ENCODE peak calls at places on chromosomes 11 and 22, in eight cellular contexts. One of them, this sample, is unnamed.

GRCh38 chr11:77091146-77091940 is 11.3 kb upstream of the OMP start:
- DNase-seq in activated naive CD4-positive, alpha-beta T cell treated with anti-CD3 and anti-CD28 coated beads for 36 hours: peak; percentile 89
- DNase-seq in renal cortical epithelial cell: peak; percentile 58
- DNase-seq in CD8-positive, alpha-beta T cell: peak; percentile 84
- DNase-seq in stimulated activated CD8-positive, alpha-beta memory T cell treated with anti-CD3 and anti-CD28 coated beads, Interleukin-4, amount 100 ng/mL, for 24 hours: peak; percentile 73
- DNase-seq in activated CD4-positive, alpha-beta T cell treated with anti-CD3 and anti-CD28 coated beads, Interleukin-2, amount 50 U/mL, for 48 hours: peak; percentile 86
- DNase-seq in NCI-H524: peak; percentile 67
- DNase-seq in iPS DF 19.7: no peak
- DNase-seq in this sample: peak; percentile 55

GRCh38 chr11:115054541-115055538 is 376.5 kb downstream of the NXPE2 start:
- DNase-seq in activated naive CD4-positive, alpha-beta T cell treated with anti-CD3 and anti-CD28 coated beads for 36 hours: no peak
- DNase-seq in renal cortical epithelial cell: peak; percentile 23
- DNase-seq in CD8-positive, alpha-beta T cell: no peak
- DNase-seq in stimulated activated CD8-positive, alpha-beta memory T cell treated with anti-CD3 and anti-CD28 coated beads, Interleukin-4, amount 100 ng/mL, for 24 hours: no peak
- DNase-seq in activated CD4-positive, alpha-beta T cell treated with anti-CD3 and anti-CD28 coated beads, Interleukin-2, amount 50 U/mL, for 48 hours: no peak
- DNase-seq in NCI-H524: no peak
- DNase-seq in iPS DF 19.7: no peak
- DNase-seq in this sample: no peak

GRCh38 chr11:86497310-86497709 is 122.6 kb downstream of the CCDC81 start:
- DNase-seq in activated naive CD4-positive, alpha-beta T cell treated with anti-CD3 and anti-CD28 coated beads for 36 hours: no peak
- DNase-seq in renal cortical epithelial cell: peak; percentile 85
- DNase-seq in CD8-positive, alpha-beta T cell: no peak
- DNase-seq in stimulated activated CD8-positive, alpha-beta memory T cell treated with anti-CD3 and anti-CD28 coated beads, Interleukin-4, amount 100 ng/mL, for 24 hours: no peak
- DNase-seq in activated CD4-positive, alpha-beta T cell treated with anti-CD3 and anti-CD28 coated beads, Interleukin-2, amount 50 U/mL, for 48 hours: no peak
- DNase-seq in NCI-H524: no peak
- DNase-seq in iPS DF 19.7: no peak
- DNase-seq in this sample: no peak

GRCh38 chr11:12478743-12479142 is 101.4 kb downstream of the PARVA start:
- DNase-seq in activated naive CD4-positive, alpha-beta T cell treated with anti-CD3 and anti-CD28 coated beads for 36 hours: no peak
- DNase-seq in renal cortical epithelial cell: peak; percentile 43
- DNase-seq in CD8-positive, alpha-beta T cell: no peak
- DNase-seq in stimulated activated CD8-positive, alpha-beta memory T cell treated with anti-CD3 and anti-CD28 coated beads, Interleukin-4, amount 100 ng/mL, for 24 hours: no peak
- DNase-seq in activated CD4-positive, alpha-beta T cell treated with anti-CD3 and anti-CD28 coated beads, Interleukin-2, amount 50 U/mL, for 48 hours: no peak
- DNase-seq in NCI-H524: no peak
- DNase-seq in iPS DF 19.7: no peak
- DNase-seq in this sample: no peak

GRCh38 chr11:2266586-2267305 is 3.6 kb downstream of the ASCL2 start:
- DNase-seq in activated naive CD4-positive, alpha-beta T cell treated with anti-CD3 and anti-CD28 coated beads for 36 hours: no peak
- DNase-seq in renal cortical epithelial cell: no peak
- DNase-seq in CD8-positive, alpha-beta T cell: peak; percentile 8
- DNase-seq in stimulated activated CD8-positive, alpha-beta memory T cell treated with anti-CD3 and anti-CD28 coated beads, Interleukin-4, amount 100 ng/mL, for 24 hours: no peak
- DNase-seq in activated CD4-positive, alpha-beta T cell treated with anti-CD3 and anti-CD28 coated beads, Interleukin-2, amount 50 U/mL, for 48 hours: no peak
- DNase-seq in NCI-H524: no peak
- DNase-seq in iPS DF 19.7: no peak
- DNase-seq in this sample: no peak

GRCh38 chr22:18968011-18968749 is 32.1 kb upstream of the PRODH start:
- DNase-seq in activated naive CD4-positive, alpha-beta T cell treated with anti-CD3 and anti-CD28 coated beads for 36 hours: peak; percentile 32
- DNase-seq in renal cortical epithelial cell: peak; percentile 2
- DNase-seq in CD8-positive, alpha-beta T cell: no peak
- DNase-seq in stimulated activated CD8-positive, alpha-beta memory T cell treated with anti-CD3 and anti-CD28 coated beads, Interleukin-4, amount 100 ng/mL, for 24 hours: no peak
- DNase-seq in activated CD4-positive, alpha-beta T cell treated with anti-CD3 and anti-CD28 coated beads, Interleukin-2, amount 50 U/mL, for 48 hours: peak; percentile 20
- DNase-seq in NCI-H524: no peak
- DNase-seq in iPS DF 19.7: no peak
- DNase-seq in this sample: no peak

GRCh38 chr11:1750481-1750839 is at the start of gene IFITM10:
- DNase-seq in activated naive CD4-positive, alpha-beta T cell treated with anti-CD3 and anti-CD28 coated beads for 36 hours: no peak
- DNase-seq in renal cortical epithelial cell: no peak
- DNase-seq in CD8-positive, alpha-beta T cell: no peak
- DNase-seq in stimulated activated CD8-positive, alpha-beta memory T cell treated with anti-CD3 and anti-CD28 coated beads, Interleukin-4, amount 100 ng/mL, for 24 hours: no peak
- DNase-seq in activated CD4-positive, alpha-beta T cell treated with anti-CD3 and anti-CD28 coated beads, Interleukin-2, amount 50 U/mL, for 48 hours: no peak
- DNase-seq in NCI-H524: no peak
- DNase-seq in iPS DF 19.7: no peak
- DNase-seq in this sample: no peak

GRCh38 chr22:28801845-28802594 is 1.7 kb upstream of the XBP1 start:
- DNase-seq in activated naive CD4-positive, alpha-beta T cell treated with anti-CD3 and anti-CD28 coated beads for 36 hours: no peak
- DNase-seq in renal cortical epithelial cell: peak; percentile 45
- DNase-seq in CD8-positive, alpha-beta T cell: no peak
- DNase-seq in stimulated activated CD8-positive, alpha-beta memory T cell treated with anti-CD3 and anti-CD28 coated beads, Interleukin-4, amount 100 ng/mL, for 24 hours: no peak
- DNase-seq in activated CD4-positive, alpha-beta T cell treated with anti-CD3 and anti-CD28 coated beads, Interleukin-2, amount 50 U/mL, for 48 hours: no peak
- DNase-seq in NCI-H524: no peak
- DNase-seq in iPS DF 19.7: no peak
- DNase-seq in this sample: no peak

GRCh38 chr22:37784829-37785495 is 22.8 kb upstream of the GCAT start:
- DNase-seq in activated naive CD4-positive, alpha-beta T cell treated with anti-CD3 and anti-CD28 coated beads for 36 hours: no peak
- DNase-seq in renal cortical epithelial cell: no peak
- DNase-seq in CD8-positive, alpha-beta T cell: no peak
- DNase-seq in stimulated activated CD8-positive, alpha-beta memory T cell treated with anti-CD3 and anti-CD28 coated beads, Interleukin-4, amount 100 ng/mL, for 24 hours: no peak
- DNase-seq in activated CD4-positive, alpha-beta T cell treated with anti-CD3 and anti-CD28 coated beads, Interleukin-2, amount 50 U/mL, for 48 hours: no peak
- DNase-seq in NCI-H524: peak; percentile 35
- DNase-seq in iPS DF 19.7: no peak
- DNase-seq in this sample: peak; percentile 78

GRCh38 chr11:107844041-107844440 is 14.5 kb downstream of the SLC35F2 start:
- DNase-seq in activated naive CD4-positive, alpha-beta T cell treated with anti-CD3 and anti-CD28 coated beads for 36 hours: no peak
- DNase-seq in renal cortical epithelial cell: peak; percentile 82
- DNase-seq in CD8-positive, alpha-beta T cell: no peak
- DNase-seq in stimulated activated CD8-positive, alpha-beta memory T cell treated with anti-CD3 and anti-CD28 coated beads, Interleukin-4, amount 100 ng/mL, for 24 hours: no peak
- DNase-seq in activated CD4-positive, alpha-beta T cell treated with anti-CD3 and anti-CD28 coated beads, Interleukin-2, amount 50 U/mL, for 48 hours: no peak
- DNase-seq in NCI-H524: no peak
- DNase-seq in iPS DF 19.7: no peak
- DNase-seq in this sample: no peak

GRCh38 chr11:34525098-34525497 is 11.5 kb upstream of the ELF5 start:
- DNase-seq in activated naive CD4-positive, alpha-beta T cell treated with anti-CD3 and anti-CD28 coated beads for 36 hours: no peak
- DNase-seq in renal cortical epithelial cell: no peak
- DNase-seq in CD8-positive, alpha-beta T cell: no peak
- DNase-seq in stimulated activated CD8-positive, alpha-beta memory T cell treated with anti-CD3 and anti-CD28 coated beads, Interleukin-4, amount 100 ng/mL, for 24 hours: no peak
- DNase-seq in activated CD4-positive, alpha-beta T cell treated with anti-CD3 and anti-CD28 coated beads, Interleukin-2, amount 50 U/mL, for 48 hours: no peak
- DNase-seq in NCI-H524: no peak
- DNase-seq in iPS DF 19.7: no peak
- DNase-seq in this sample: no peak

GRCh38 chr11:450809-451451 is 851 bp downstream of the PTDSS2 start:
- DNase-seq in activated naive CD4-positive, alpha-beta T cell treated with anti-CD3 and anti-CD28 coated beads for 36 hours: peak; percentile 82
- DNase-seq in renal cortical epithelial cell: peak; percentile 60
- DNase-seq in CD8-positive, alpha-beta T cell: peak; percentile 79
- DNase-seq in stimulated activated CD8-positive, alpha-beta memory T cell treated with anti-CD3 and anti-CD28 coated beads, Interleukin-4, amount 100 ng/mL, for 24 hours: peak; percentile 57
- DNase-seq in activated CD4-positive, alpha-beta T cell treated with anti-CD3 and anti-CD28 coated beads, Interleukin-2, amount 50 U/mL, for 48 hours: peak; percentile 72
- DNase-seq in NCI-H524: peak; percentile 63
- DNase-seq in iPS DF 19.7: no peak
- DNase-seq in this sample: peak; percentile 46

GRCh38 chr11:65912840-65913239 is 6.0 kb downstream of the C11orf68 start:
- DNase-seq in activated naive CD4-positive, alpha-beta T cell treated with anti-CD3 and anti-CD28 coated beads for 36 hours: no peak
- DNase-seq in renal cortical epithelial cell: peak; percentile 59
- DNase-seq in CD8-positive, alpha-beta T cell: no peak
- DNase-seq in stimulated activated CD8-positive, alpha-beta memory T cell treated with anti-CD3 and anti-CD28 coated beads, Interleukin-4, amount 100 ng/mL, for 24 hours: no peak
- DNase-seq in activated CD4-positive, alpha-beta T cell treated with anti-CD3 and anti-CD28 coated beads, Interleukin-2, amount 50 U/mL, for 48 hours: no peak
- DNase-seq in NCI-H524: no peak
- DNase-seq in iPS DF 19.7: no peak
- DNase-seq in this sample: no peak

GRCh38 chr11:125313271-125314222 is 149.0 kb downstream of the PKNOX2 start:
- DNase-seq in activated naive CD4-positive, alpha-beta T cell treated with anti-CD3 and anti-CD28 coated beads for 36 hours: no peak
- DNase-seq in renal cortical epithelial cell: no peak
- DNase-seq in CD8-positive, alpha-beta T cell: no peak
- DNase-seq in stimulated activated CD8-positive, alpha-beta memory T cell treated with anti-CD3 and anti-CD28 coated beads, Interleukin-4, amount 100 ng/mL, for 24 hours: no peak
- DNase-seq in activated CD4-positive, alpha-beta T cell treated with anti-CD3 and anti-CD28 coated beads, Interleukin-2, amount 50 U/mL, for 48 hours: no peak
- DNase-seq in NCI-H524: no peak
- DNase-seq in iPS DF 19.7: no peak
- DNase-seq in this sample: no peak

GRCh38 chr22:37267128-37267587 is 15.2 kb upstream of the CYTH4 start:
- DNase-seq in activated naive CD4-positive, alpha-beta T cell treated with anti-CD3 and anti-CD28 coated beads for 36 hours: peak; percentile 77
- DNase-seq in renal cortical epithelial cell: no peak
- DNase-seq in CD8-positive, alpha-beta T cell: peak; percentile 75
- DNase-seq in stimulated activated CD8-positive, alpha-beta memory T cell treated with anti-CD3 and anti-CD28 coated beads, Interleukin-4, amount 100 ng/mL, for 24 hours: peak; percentile 60
- DNase-seq in activated CD4-positive, alpha-beta T cell treated with anti-CD3 and anti-CD28 coated beads, Interleukin-2, amount 50 U/mL, for 48 hours: peak; percentile 77
- DNase-seq in NCI-H524: peak; percentile 52
- DNase-seq in iPS DF 19.7: no peak
- DNase-seq in this sample: no peak

GRCh38 chr22:37197451-37198289 is 9.6 kb upstream of the C1QTNF6 start:
- DNase-seq in activated naive CD4-positive, alpha-beta T cell treated with anti-CD3 and anti-CD28 coated beads for 36 hours: no peak
- DNase-seq in renal cortical epithelial cell: peak; percentile 94
- DNase-seq in CD8-positive, alpha-beta T cell: no peak
- DNase-seq in stimulated activated CD8-positive, alpha-beta memory T cell treated with anti-CD3 and anti-CD28 coated beads, Interleukin-4, amount 100 ng/mL, for 24 hours: no peak
- DNase-seq in activated CD4-positive, alpha-beta T cell treated with anti-CD3 and anti-CD28 coated beads, Interleukin-2, amount 50 U/mL, for 48 hours: no peak
- DNase-seq in NCI-H524: no peak
- DNase-seq in iPS DF 19.7: no peak
- DNase-seq in this sample: no peak

GRCh38 chr22:42902875-42903510 is 45.9 kb upstream of the ARFGAP3 start:
- DNase-seq in activated naive CD4-positive, alpha-beta T cell treated with anti-CD3 and anti-CD28 coated beads for 36 hours: peak; percentile 17
- DNase-seq in renal cortical epithelial cell: no peak
- DNase-seq in CD8-positive, alpha-beta T cell: no peak
- DNase-seq in stimulated activated CD8-positive, alpha-beta memory T cell treated with anti-CD3 and anti-CD28 coated beads, Interleukin-4, amount 100 ng/mL, for 24 hours: no peak
- DNase-seq in activated CD4-positive, alpha-beta T cell treated with anti-CD3 and anti-CD28 coated beads, Interleukin-2, amount 50 U/mL, for 48 hours: no peak
- DNase-seq in NCI-H524: peak; percentile 44
- DNase-seq in iPS DF 19.7: no peak
- DNase-seq in this sample: peak; percentile 74

GRCh38 chr11:33040127-33040861 is 922 bp downstream of the TCP11L1 start:
- DNase-seq in activated naive CD4-positive, alpha-beta T cell treated with anti-CD3 and anti-CD28 coated beads for 36 hours: peak; percentile 70
- DNase-seq in renal cortical epithelial cell: no peak
- DNase-seq in CD8-positive, alpha-beta T cell: no peak
- DNase-seq in stimulated activated CD8-positive, alpha-beta memory T cell treated with anti-CD3 and anti-CD28 coated beads, Interleukin-4, amount 100 ng/mL, for 24 hours: no peak
- DNase-seq in activated CD4-positive, alpha-beta T cell treated with anti-CD3 and anti-CD28 coated beads, Interleukin-2, amount 50 U/mL, for 48 hours: peak; percentile 58
- DNase-seq in NCI-H524: peak; percentile 23
- DNase-seq in iPS DF 19.7: no peak
- DNase-seq in this sample: peak; percentile 74

GRCh38 chr22:26134654-26135330 is 34.5 kb upstream of the SEZ6L start:
- DNase-seq in activated naive CD4-positive, alpha-beta T cell treated with anti-CD3 and anti-CD28 coated beads for 36 hours: peak; percentile 29
- DNase-seq in renal cortical epithelial cell: no peak
- DNase-seq in CD8-positive, alpha-beta T cell: no peak
- DNase-seq in stimulated activated CD8-positive, alpha-beta memory T cell treated with anti-CD3 and anti-CD28 coated beads, Interleukin-4, amount 100 ng/mL, for 24 hours: no peak
- DNase-seq in activated CD4-positive, alpha-beta T cell treated with anti-CD3 and anti-CD28 coated beads, Interleukin-2, amount 50 U/mL, for 48 hours: peak; percentile 6
- DNase-seq in NCI-H524: peak; percentile 36
- DNase-seq in iPS DF 19.7: no peak
- DNase-seq in this sample: no peak

GRCh38 chr11:69138265-69138664 is 17.5 kb upstream of the SMIM38 start:
- DNase-seq in activated naive CD4-positive, alpha-beta T cell treated with anti-CD3 and anti-CD28 coated beads for 36 hours: no peak
- DNase-seq in renal cortical epithelial cell: peak; percentile 45
- DNase-seq in CD8-positive, alpha-beta T cell: no peak
- DNase-seq in stimulated activated CD8-positive, alpha-beta memory T cell treated with anti-CD3 and anti-CD28 coated beads, Interleukin-4, amount 100 ng/mL, for 24 hours: no peak
- DNase-seq in activated CD4-positive, alpha-beta T cell treated with anti-CD3 and anti-CD28 coated beads, Interleukin-2, amount 50 U/mL, for 48 hours: no peak
- DNase-seq in NCI-H524: no peak
- DNase-seq in iPS DF 19.7: no peak
- DNase-seq in this sample: no peak

GRCh38 chr22:50072714-50073538 is 12.3 kb downstream of the MLC1 start:
- DNase-seq in activated naive CD4-positive, alpha-beta T cell treated with anti-CD3 and anti-CD28 coated beads for 36 hours: no peak
- DNase-seq in renal cortical epithelial cell: no peak
- DNase-seq in CD8-positive, alpha-beta T cell: no peak
- DNase-seq in stimulated activated CD8-positive, alpha-beta memory T cell treated with anti-CD3 and anti-CD28 coated beads, Interleukin-4, amount 100 ng/mL, for 24 hours: no peak
- DNase-seq in activated CD4-positive, alpha-beta T cell treated with anti-CD3 and anti-CD28 coated beads, Interleukin-2, amount 50 U/mL, for 48 hours: no peak
- DNase-seq in NCI-H524: no peak
- DNase-seq in iPS DF 19.7: no peak
- DNase-seq in this sample: no peak

GRCh38 chr22:23094260-23094659 is 23.9 kb downstream of the GNAZ start:
- DNase-seq in activated naive CD4-positive, alpha-beta T cell treated with anti-CD3 and anti-CD28 coated beads for 36 hours: no peak
- DNase-seq in renal cortical epithelial cell: no peak
- DNase-seq in CD8-positive, alpha-beta T cell: no peak
- DNase-seq in stimulated activated CD8-positive, alpha-beta memory T cell treated with anti-CD3 and anti-CD28 coated beads, Interleukin-4, amount 100 ng/mL, for 24 hours: no peak
- DNase-seq in activated CD4-positive, alpha-beta T cell treated with anti-CD3 and anti-CD28 coated beads, Interleukin-2, amount 50 U/mL, for 48 hours: no peak
- DNase-seq in NCI-H524: peak; percentile 47
- DNase-seq in iPS DF 19.7: no peak
- DNase-seq in this sample: peak; percentile 29

GRCh38 chr22:31630331-31631329 is 31.4 kb downstream of the PISD start:
- DNase-seq in activated naive CD4-positive, alpha-beta T cell treated with anti-CD3 and anti-CD28 coated beads for 36 hours: peak; percentile 91
- DNase-seq in renal cortical epithelial cell: peak; percentile 50
- DNase-seq in CD8-positive, alpha-beta T cell: peak; percentile 85
- DNase-seq in stimulated activated CD8-positive, alpha-beta memory T cell treated with anti-CD3 and anti-CD28 coated beads, Interleukin-4, amount 100 ng/mL, for 24 hours: peak; percentile 79
- DNase-seq in activated CD4-positive, alpha-beta T cell treated with anti-CD3 and anti-CD28 coated beads, Interleukin-2, amount 50 U/mL, for 48 hours: peak; percentile 86
- DNase-seq in NCI-H524: peak; percentile 79
- DNase-seq in iPS DF 19.7: no peak
- DNase-seq in this sample: peak; percentile 84

GRCh38 chr11:71449596-71449995 is 1.4 kb upstream of the DHCR7 start:
- DNase-seq in activated naive CD4-positive, alpha-beta T cell treated with anti-CD3 and anti-CD28 coated beads for 36 hours: no peak
- DNase-seq in renal cortical epithelial cell: no peak
- DNase-seq in CD8-positive, alpha-beta T cell: no peak
- DNase-seq in stimulated activated CD8-positive, alpha-beta memory T cell treated with anti-CD3 and anti-CD28 coated beads, Interleukin-4, amount 100 ng/mL, for 24 hours: no peak
- DNase-seq in activated CD4-positive, alpha-beta T cell treated with anti-CD3 and anti-CD28 coated beads, Interleukin-2, amount 50 U/mL, for 48 hours: no peak
- DNase-seq in NCI-H524: no peak
- DNase-seq in iPS DF 19.7: no peak
- DNase-seq in this sample: no peak

GRCh38 chr11:60370811-60371297 is 7.5 kb upstream of the MS4A7 start:
- DNase-seq in activated naive CD4-positive, alpha-beta T cell treated with anti-CD3 and anti-CD28 coated beads for 36 hours: no peak
- DNase-seq in renal cortical epithelial cell: peak; percentile 24
- DNase-seq in CD8-positive, alpha-beta T cell: no peak
- DNase-seq in stimulated activated CD8-positive, alpha-beta memory T cell treated with anti-CD3 and anti-CD28 coated beads, Interleukin-4, amount 100 ng/mL, for 24 hours: no peak
- DNase-seq in activated CD4-positive, alpha-beta T cell treated with anti-CD3 and anti-CD28 coated beads, Interleukin-2, amount 50 U/mL, for 48 hours: no peak
- DNase-seq in NCI-H524: no peak
- DNase-seq in iPS DF 19.7: no peak
- DNase-seq in this sample: no peak

GRCh38 chr11:72630104-72630852 is 43.9 kb downstream of the PDE2A start:
- DNase-seq in activated naive CD4-positive, alpha-beta T cell treated with anti-CD3 and anti-CD28 coated beads for 36 hours: no peak
- DNase-seq in renal cortical epithelial cell: no peak
- DNase-seq in CD8-positive, alpha-beta T cell: no peak
- DNase-seq in stimulated activated CD8-positive, alpha-beta memory T cell treated with anti-CD3 and anti-CD28 coated beads, Interleukin-4, amount 100 ng/mL, for 24 hours: no peak
- DNase-seq in activated CD4-positive, alpha-beta T cell treated with anti-CD3 and anti-CD28 coated beads, Interleukin-2, amount 50 U/mL, for 48 hours: no peak
- DNase-seq in NCI-H524: no peak
- DNase-seq in iPS DF 19.7: no peak
- DNase-seq in this sample: no peak

GRCh38 chr22:43848366-43849171 is 13.7 kb downstream of the SULT4A1 start:
- DNase-seq in activated naive CD4-positive, alpha-beta T cell treated with anti-CD3 and anti-CD28 coated beads for 36 hours: no peak
- DNase-seq in renal cortical epithelial cell: peak; percentile 27
- DNase-seq in CD8-positive, alpha-beta T cell: no peak
- DNase-seq in stimulated activated CD8-positive, alpha-beta memory T cell treated with anti-CD3 and anti-CD28 coated beads, Interleukin-4, amount 100 ng/mL, for 24 hours: no peak
- DNase-seq in activated CD4-positive, alpha-beta T cell treated with anti-CD3 and anti-CD28 coated beads, Interleukin-2, amount 50 U/mL, for 48 hours: no peak
- DNase-seq in NCI-H524: peak; percentile 78
- DNase-seq in iPS DF 19.7: no peak
- DNase-seq in this sample: peak; percentile 11

GRCh38 chr11:122910775-122911174 is 28.2 kb downstream of the JHY start:
- DNase-seq in activated naive CD4-positive, alpha-beta T cell treated with anti-CD3 and anti-CD28 coated beads for 36 hours: peak; percentile 46
- DNase-seq in renal cortical epithelial cell: peak; percentile 58
- DNase-seq in CD8-positive, alpha-beta T cell: no peak
- DNase-seq in stimulated activated CD8-positive, alpha-beta memory T cell treated with anti-CD3 and anti-CD28 coated beads, Interleukin-4, amount 100 ng/mL, for 24 hours: no peak
- DNase-seq in activated CD4-positive, alpha-beta T cell treated with anti-CD3 and anti-CD28 coated beads, Interleukin-2, amount 50 U/mL, for 48 hours: no peak
- DNase-seq in NCI-H524: peak; percentile 17
- DNase-seq in iPS DF 19.7: no peak
- DNase-seq in this sample: peak; percentile 2